ENCODE peak calls at places on chromosomes 16 and 17, in nine cellular contexts. T is SK-MEL-5, K is heart left ventricle, B is Right ventricle myocardium superior, O is DND-41, F is nephron progenitor cell, P is NCI-H1048, Y is iris pigment epithelial cell, H is B cell. N is an unnamed sample.
A peak's percentile ranks its signal among the peaks of the same experiment; 100 is the strongest.

GRCh38 chr17:82317394-82318168 is at the start of gene CD7:
- DNase-seq in K (no peak), T (no peak), Y (no peak), F (no peak), P (no peak), O (peak; percentile 95), H (no peak), B (no peak), N (no peak)

GRCh38 chr17:66268247-66268927 is 34.0 kb upstream of the PRKCA start:
- DNase-seq in T (no peak), F (no peak), P (no peak), O (no peak), K (no peak), B (no peak), Y (peak; percentile 84), H (no peak), N (no peak)

GRCh38 chr17:50076591-50077235 is 18.4 kb upstream of the PDK2 start:
- DNase-seq in O (no peak), B (no peak), F (peak; percentile 65), H (no peak), Y (no peak), K (no peak), T (no peak), P (no peak), N (no peak)

GRCh38 chr17:82297804-82298537 is 19.4 kb downstream of the CD7 start:
- DNase-seq in P (no peak), K (peak; percentile 89), O (peak; percentile 94), Y (peak; percentile 93), F (no peak), H (peak; percentile 98), B (peak; percentile 90), T (peak; percentile 92), N (peak; percentile 87)

GRCh38 chr17:13592427-13592826 is 9.3 kb downstream of the HS3ST3A1 start:
- DNase-seq in P (no peak), H (no peak), K (no peak), T (no peak), O (no peak), F (no peak), Y (no peak), B (no peak), N (no peak)

GRCh38 chr17:82322526-82323453 is 5.4 kb upstream of the CD7 start:
- DNase-seq in B (no peak), O (no peak), K (no peak), T (no peak), F (no peak), H (no peak), Y (no peak), P (no peak), N (no peak)

GRCh38 chr16:53545433-53545832 is 42.4 kb upstream of the AKTIP start:
- DNase-seq in T (peak; percentile 32), F (no peak), O (peak; percentile 91), H (no peak), Y (no peak), K (no peak), B (no peak), P (no peak), N (no peak)

GRCh38 chr17:65472602-65473001 is 88.8 kb downstream of the AXIN2 start:
- DNase-seq in B (no peak), K (no peak), T (no peak), P (no peak), F (no peak), Y (peak; percentile 53), H (no peak), O (no peak), N (no peak)

GRCh38 chr17:16328997-16329396 is 24.3 kb downstream of the CENPV start:
- DNase-seq in P (no peak), F (no peak), O (no peak), Y (no peak), B (no peak), H (no peak), T (no peak), K (no peak), N (no peak)

GRCh38 chr17:8117980-8118768 is at the start of gene ALOXE3:
- DNase-seq in F (peak; percentile 43), B (peak; percentile 56), O (no peak), Y (peak; percentile 67), K (no peak), H (no peak), T (no peak), P (no peak), N (no peak)

GRCh38 chr17:28335959-28336871 is 654 bp downstream of the TNFAIP1 start:
- DNase-seq in T (peak; percentile 71), H (no peak), Y (peak; percentile 94), F (peak; percentile 60), P (peak; percentile 35), B (peak; percentile 70), O (peak; percentile 45), K (peak; percentile 67), N (no peak)

GRCh38 chr17:7716901-7717755 is at the start of gene DNAH2:
- DNase-seq in P (peak; percentile 83), Y (peak; percentile 78), O (no peak), F (peak; percentile 98), H (no peak), T (peak; percentile 93), B (peak; percentile 78), K (peak; percentile 74), N (no peak)

GRCh38 chr17:5915337-5915736 is 154.8 kb upstream of the WSCD1 start:
- DNase-seq in H (no peak), K (no peak), B (no peak), F (no peak), P (no peak), Y (no peak), T (no peak), O (no peak), N (no peak)

GRCh38 chr17:2122641-2123302 is 67.9 kb downstream of the HIC1 start:
- DNase-seq in H (no peak), K (peak; percentile 80), T (no peak), P (no peak), O (no peak), Y (peak; percentile 91), F (no peak), B (peak; percentile 81), N (peak; percentile 68)

GRCh38 chr16:84436196-84436595 is 67.9 kb downstream of the ATP2C2 start:
- DNase-seq in T (no peak), H (no peak), O (no peak), B (no peak), F (no peak), Y (no peak), P (no peak), K (no peak), N (no peak)

GRCh38 chr17:15233022-15233805 is 31.9 kb downstream of the PMP22 start:
- DNase-seq in K (peak; percentile 54), T (peak; percentile 66), B (no peak), O (no peak), F (no peak), P (no peak), H (no peak), Y (peak; percentile 70), N (no peak)

GRCh38 chr17:1109606-1110523 is 69.9 kb downstream of the ABR start:
- DNase-seq in F (no peak), K (peak; percentile 71), B (peak; percentile 76), T (no peak), Y (no peak), P (no peak), O (no peak), H (no peak), N (no peak)

GRCh38 chr17:1829189-1829578 is 518 bp downstream of the SMYD4 start:
- DNase-seq in H (no peak), P (no peak), T (peak; percentile 5), O (no peak), F (no peak), B (no peak), Y (peak; percentile 15), K (no peak), N (no peak)

GRCh38 chr16:17229766-17230165 is 241.0 kb downstream of the XYLT1 start:
- DNase-seq in K (no peak), H (no peak), B (no peak), O (no peak), Y (no peak), F (no peak), P (no peak), T (no peak), N (no peak)

GRCh38 chr17:37614391-37614790 is 5.2 kb upstream of the SYNRG start:
- DNase-seq in F (no peak), H (no peak), O (no peak), Y (peak; percentile 86), B (no peak), P (no peak), K (no peak), T (no peak), N (no peak)

GRCh38 chr16:79845006-79845733 is 244.6 kb upstream of the MAF start:
- DNase-seq in B (no peak), Y (no peak), H (no peak), O (peak; percentile 6), K (no peak), T (no peak), P (no peak), F (no peak), N (no peak)

GRCh38 chr17:63834431-63835166 is 7.1 kb upstream of the FTSJ3 start:
- DNase-seq in P (peak; percentile 41), B (no peak), H (peak; percentile 68), T (peak; percentile 95), K (no peak), F (peak; percentile 49), Y (peak; percentile 70), O (peak; percentile 68), N (peak; percentile 64)

GRCh38 chr17:77952368-77952767 is 6.1 kb upstream of the TNRC6C start:
- DNase-seq in O (no peak), P (no peak), H (no peak), Y (no peak), K (no peak), T (no peak), F (no peak), B (no peak), N (no peak)

GRCh38 chr17:44335515-44336356 is 9.4 kb upstream of the GRN start:
- DNase-seq in T (no peak), K (no peak), H (no peak), O (no peak), F (no peak), B (no peak), Y (no peak), P (no peak), N (no peak)

GRCh38 chr16:27429981-27430441 is 28.0 kb downstream of the IL21R start:
- DNase-seq in O (no peak), P (no peak), F (no peak), H (peak; percentile 21), K (no peak), Y (no peak), B (no peak), T (no peak), N (no peak)

N was measured in GF-D8.